ENCODE peak calls at places on chromosome 10, in eight cellular contexts. Z is choroid plexus epithelial cell, O is ascending aorta, S is GM23248, G is GM23338, F is neuronal stem cell, J is HFF-Myc, K is brain microvascular endothelial cell. E is an unnamed sample.

GRCh38 chr10:79242620-79243152 is 104.6 kb upstream of the PPIF start:
- DNase-seq in Z (peak), O (peak), S (peak), G (peak), F (peak), J (no peak), K (peak), E (peak)

GRCh38 chr10:63707254-63707910 is 186.2 kb downstream of the REEP3 start:
- DNase-seq in Z (peak), O (peak), S (peak), G (no peak), F (no peak), J (peak), K (peak), E (peak)

GRCh38 chr10:24383681-24384106 is 174.8 kb downstream of the KIAA1217 start:
- DNase-seq in Z (peak), O (peak), S (peak), G (peak), F (no peak), J (peak), K (peak), E (peak)

GRCh38 chr10:13627459-13628310 is 40.9 kb downstream of the PRPF18 start:
- DNase-seq in Z (peak), O (no peak), S (peak), G (peak), F (no peak), J (no peak), K (no peak), E (no peak)

GRCh38 chr10:123507298-123507697 is 158.9 kb upstream of the GPR26 start:
- DNase-seq in Z (no peak), O (no peak), S (no peak), G (no peak), F (no peak), J (no peak), K (no peak), E (no peak)

GRCh38 chr10:78181381-78182055 is 147.9 kb downstream of the RPS24 start:
- DNase-seq in Z (no peak), O (no peak), S (no peak), G (no peak), F (no peak), J (no peak), K (no peak), E (no peak)

GRCh38 chr10:123480845-123481244 is 185.3 kb upstream of the GPR26 start:
- DNase-seq in Z (no peak), O (no peak), S (no peak), G (no peak), F (no peak), J (no peak), K (no peak), E (no peak)

GRCh38 chr10:43809211-43809930 is 160.7 kb upstream of the ZNF32 start:
- DNase-seq in Z (peak), O (no peak), S (peak), G (no peak), F (no peak), J (peak), K (peak), E (peak)

DNA sequence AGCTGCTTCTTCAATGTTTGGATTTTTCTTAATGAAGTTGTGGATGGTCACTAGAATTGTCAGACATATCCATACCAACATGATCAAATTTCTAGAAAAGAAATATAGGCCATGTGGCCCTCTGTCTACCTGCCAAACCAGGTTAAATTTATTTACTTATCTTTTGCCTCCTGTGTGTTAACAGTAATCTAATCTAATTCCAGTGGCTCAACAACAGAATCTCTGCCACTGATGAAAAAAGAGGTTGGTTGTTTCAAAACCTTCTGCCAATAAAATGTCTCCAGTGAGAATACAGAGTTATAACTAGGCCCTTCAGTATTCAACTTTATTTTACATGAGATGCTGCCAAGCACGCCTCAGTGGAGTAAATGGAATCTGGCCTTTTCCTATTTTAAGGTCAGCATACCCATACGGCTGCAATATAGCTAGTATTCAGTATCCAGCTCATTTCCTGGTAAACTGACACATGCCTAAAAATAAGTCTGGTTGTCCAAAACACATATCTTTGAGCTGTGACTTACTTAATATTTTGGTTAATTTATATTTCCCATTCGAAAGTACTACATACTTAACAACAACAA is 16.3 kb downstream of the AP3M1 start:
- DNase-seq in Z (no peak), O (no peak), S (no peak), G (no peak), F (no peak), J (no peak), K (no peak), E (no peak)
- H3K4me3 ChIP-seq in Z (no peak), O (no peak), S (no peak), G (no peak), F (no peak), J (no peak), K (no peak), E (no peak)

GRCh38 chr10:61994404-61995031 is 93.0 kb downstream of the ARID5B start:
- DNase-seq in Z (no peak), O (no peak), S (no peak), G (peak), F (peak), J (no peak), K (no peak), E (no peak)

GRCh38 chr10:61992059-61992460 is 90.6 kb downstream of the ARID5B start:
- DNase-seq in Z (peak), O (peak), S (peak), G (no peak), F (no peak), J (no peak), K (peak), E (no peak)

GRCh38 chr10:61993676-61994401 is 92.3 kb downstream of the ARID5B start:
- DNase-seq in Z (peak), O (no peak), S (peak), G (no peak), F (no peak), J (no peak), K (no peak), E (no peak)

GRCh38 chr10:61995093-61995492 is 93.6 kb downstream of the ARID5B start:
- DNase-seq in Z (no peak), O (no peak), S (no peak), G (no peak), F (no peak), J (no peak), K (no peak), E (no peak)

DNA sequence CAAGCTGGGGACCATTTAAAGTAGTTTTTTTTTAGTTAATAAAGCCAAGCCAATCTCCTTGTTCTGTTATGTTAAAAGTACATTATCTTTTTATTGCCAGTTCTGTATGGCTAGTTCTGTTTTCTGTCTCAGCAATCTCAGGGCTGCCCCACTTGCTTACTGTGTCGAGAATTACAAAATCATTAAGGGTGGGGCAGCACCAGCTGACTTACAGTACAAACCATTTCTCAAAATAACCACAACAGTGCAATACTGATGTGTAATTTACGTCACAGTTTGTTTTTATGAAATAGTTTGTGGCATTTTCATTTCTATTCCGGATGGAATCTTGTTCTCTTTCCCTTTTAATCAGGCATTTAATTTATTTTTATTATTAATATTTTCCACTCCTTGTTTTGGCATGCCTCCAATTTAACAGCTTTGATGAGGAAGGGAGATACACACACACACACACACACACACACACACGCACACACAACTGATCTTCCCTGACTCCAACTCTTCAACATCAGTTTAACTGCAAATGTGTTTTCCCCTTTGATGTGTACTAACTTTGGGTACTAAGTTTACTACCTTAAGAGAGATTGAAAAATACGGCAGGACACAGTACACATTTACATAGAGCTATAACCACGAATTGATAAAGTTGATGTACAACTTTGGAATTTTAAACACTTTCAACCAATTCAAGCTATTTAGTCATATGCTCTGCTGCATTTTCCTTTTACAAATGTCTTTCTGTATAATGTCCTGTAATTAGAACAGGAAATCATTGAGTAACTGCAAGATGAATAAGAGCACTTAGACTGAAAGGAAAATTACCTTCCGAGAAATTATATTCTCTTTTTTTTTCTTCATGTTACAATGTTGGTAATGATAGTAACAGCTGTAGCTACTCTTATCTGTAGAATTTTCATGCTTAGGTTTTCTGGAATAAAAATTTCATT is 91.5 kb downstream of the ARID5B start:
- DNase-seq in Z (peak), O (peak), S (peak), G (no peak), F (no peak), J (no peak), K (peak), E (peak)
- H3K4me3 ChIP-seq in Z (peak), O (peak), S (peak), G (no peak), F (no peak), J (no peak), K (peak), E (peak)

GRCh38 chr10:102919992-102920736 is 2.1 kb downstream of the CNNM2 start:
- DNase-seq in Z (no peak), O (no peak), S (no peak), G (peak), F (peak), J (no peak), K (no peak), E (no peak)
- H3K4me3 ChIP-seq in Z (peak), O (peak), S (peak), G (peak), F (peak), J (peak), K (peak), E (no peak)

GRCh38 chr10:84138478-84139125 is 707 bp upstream of the GHITM start:
- DNase-seq in Z (peak), O (no peak), S (no peak), G (peak), F (no peak), J (no peak), K (no peak), E (no peak)
- H3K4me3 ChIP-seq in Z (peak), O (peak), S (peak), G (peak), F (no peak), J (peak), K (peak), E (peak)

GRCh38 chr10:93468532-93469213 is 13.5 kb downstream of the MYOF start:
- DNase-seq in Z (peak), O (peak), S (peak), G (no peak), F (no peak), J (peak), K (peak), E (peak)
- H3K4me3 ChIP-seq in Z (no peak), O (no peak), S (peak), G (no peak), F (no peak), J (peak), K (no peak), E (no peak)

DNA sequence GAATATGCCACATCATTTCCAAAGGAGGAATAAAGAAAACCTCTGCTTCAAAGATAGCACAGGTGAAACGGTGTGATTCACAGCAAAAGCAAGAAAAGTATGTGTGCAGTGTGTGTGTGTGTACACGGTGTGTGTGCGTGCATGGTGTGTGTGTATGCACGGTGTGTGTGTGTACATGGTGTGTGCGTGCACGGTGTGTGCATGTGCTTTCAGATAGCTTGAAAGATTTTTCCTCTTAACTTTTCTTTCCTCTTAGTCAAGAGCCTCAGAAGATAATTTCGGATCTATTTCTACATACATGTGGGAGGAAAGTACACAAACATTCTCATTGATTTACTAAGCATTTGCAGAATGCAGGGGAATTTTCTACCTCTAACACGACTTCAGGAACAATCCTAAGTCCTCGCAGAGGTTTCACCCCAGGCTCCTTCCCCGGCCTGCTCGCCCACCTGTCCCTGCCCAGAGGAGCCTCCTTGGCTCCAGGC is 2.9 kb downstream of the FGFR2 start:
- DNase-seq in Z (no peak), O (no peak), S (peak), G (no peak), F (no peak), J (no peak), K (no peak), E (no peak)
- H3K4me3 ChIP-seq in Z (no peak), O (no peak), S (no peak), G (peak), F (no peak), J (no peak), K (no peak), E (no peak)

GRCh38 chr10:115093776-115094361 is 704 bp downstream of the ATRNL1 start:
- DNase-seq in Z (peak), O (peak), S (peak), G (peak), F (peak), J (no peak), K (no peak), E (no peak)
- H3K4me3 ChIP-seq in Z (peak), O (peak), S (peak), G (peak), F (peak), J (peak), K (peak), E (peak)

GRCh38 chr10:71314028-71314693 is 4.9 kb upstream of the SLC29A3 start:
- DNase-seq in Z (peak), O (peak), S (peak), G (peak), F (peak), J (peak), K (no peak), E (no peak)
- H3K4me3 ChIP-seq in Z (no peak), O (no peak), S (no peak), G (peak), F (no peak), J (no peak), K (no peak), E (no peak)

GRCh38 chr10:11016959-11017574 is 605 bp upstream of the CELF2 start:
- DNase-seq in Z (no peak), O (no peak), S (peak), G (no peak), F (no peak), J (no peak), K (no peak), E (no peak)
- H3K4me3 ChIP-seq in Z (peak), O (peak), S (peak), G (peak), F (peak), J (no peak), K (peak), E (peak)

GRCh38 chr10:93760490-93760889 is 2.8 kb downstream of the LGI1 start:
- DNase-seq in Z (no peak), O (no peak), S (no peak), G (peak), F (no peak), J (no peak), K (no peak), E (no peak)
- H3K4me3 ChIP-seq in Z (no peak), O (peak), S (no peak), G (peak), F (no peak), J (no peak), K (no peak), E (no peak)